ENCODE peak calls at places on chromosomes 1 and 21, in nine cellular contexts. One of them, this sample, is unnamed.
A peak's percentile ranks its signal among the peaks of the same experiment; 100 is the strongest.

GRCh38 chr1:1435094-1435903 is at the start of gene VWA1:
- DNase-seq in AG08396: peak; percentile 98
- DNase-seq in amygdala: no peak
- DNase-seq in stimulated activated CD8-positive, alpha-beta memory T cell treated with anti-CD3 and anti-CD28 coated beads, Interleukin-4, amount 100 ng/mL, for 1 hour: peak; percentile 30
- DNase-seq in neural progenitor cell: peak; percentile 86
- DNase-seq in ovary: peak; percentile 74
- DNase-seq in BE2C: peak; percentile 88
- DNase-seq in AG20443: peak; percentile 97
- DNase-seq in central memory CD4-positive, alpha-beta T cell: peak; percentile 38
- DNase-seq in this sample: no peak

GRCh38 chr1:49052102-49052501 is 275.4 kb upstream of the BEND5 start:
- DNase-seq in AG08396: no peak
- DNase-seq in amygdala: no peak
- DNase-seq in stimulated activated CD8-positive, alpha-beta memory T cell treated with anti-CD3 and anti-CD28 coated beads, Interleukin-4, amount 100 ng/mL, for 1 hour: no peak
- DNase-seq in neural progenitor cell: no peak
- DNase-seq in ovary: no peak
- DNase-seq in BE2C: peak; percentile 74
- DNase-seq in AG20443: no peak
- DNase-seq in central memory CD4-positive, alpha-beta T cell: no peak
- DNase-seq in this sample: no peak

GRCh38 chr1:25996966-25997758 is 701 bp downstream of the PAFAH2 start:
- DNase-seq in AG08396: peak; percentile 29
- DNase-seq in amygdala: no peak
- DNase-seq in stimulated activated CD8-positive, alpha-beta memory T cell treated with anti-CD3 and anti-CD28 coated beads, Interleukin-4, amount 100 ng/mL, for 1 hour: no peak
- DNase-seq in neural progenitor cell: no peak
- DNase-seq in ovary: no peak
- DNase-seq in BE2C: peak; percentile 53
- DNase-seq in AG20443: peak; percentile 47
- DNase-seq in central memory CD4-positive, alpha-beta T cell: peak; percentile 7
- DNase-seq in this sample: no peak

GRCh38 chr1:154710091-154710490 is 102.1 kb upstream of the ADAR start:
- DNase-seq in AG08396: no peak
- DNase-seq in amygdala: no peak
- DNase-seq in stimulated activated CD8-positive, alpha-beta memory T cell treated with anti-CD3 and anti-CD28 coated beads, Interleukin-4, amount 100 ng/mL, for 1 hour: no peak
- DNase-seq in neural progenitor cell: no peak
- DNase-seq in ovary: no peak
- DNase-seq in BE2C: no peak
- DNase-seq in AG20443: no peak
- DNase-seq in central memory CD4-positive, alpha-beta T cell: no peak
- DNase-seq in this sample: no peak

GRCh38 chr1:74316302-74316701 is 81.1 kb downstream of the TNNI3K start:
- DNase-seq in AG08396: no peak
- DNase-seq in amygdala: no peak
- DNase-seq in stimulated activated CD8-positive, alpha-beta memory T cell treated with anti-CD3 and anti-CD28 coated beads, Interleukin-4, amount 100 ng/mL, for 1 hour: no peak
- DNase-seq in neural progenitor cell: no peak
- DNase-seq in ovary: no peak
- DNase-seq in BE2C: no peak
- DNase-seq in AG20443: no peak
- DNase-seq in central memory CD4-positive, alpha-beta T cell: no peak
- DNase-seq in this sample: no peak

GRCh38 chr1:115768549-115768948 is at the start of gene CASQ2:
- DNase-seq in AG08396: no peak
- DNase-seq in amygdala: no peak
- DNase-seq in stimulated activated CD8-positive, alpha-beta memory T cell treated with anti-CD3 and anti-CD28 coated beads, Interleukin-4, amount 100 ng/mL, for 1 hour: no peak
- DNase-seq in neural progenitor cell: peak; percentile 16
- DNase-seq in ovary: no peak
- DNase-seq in BE2C: no peak
- DNase-seq in AG20443: no peak
- DNase-seq in central memory CD4-positive, alpha-beta T cell: no peak
- DNase-seq in this sample: no peak

GRCh38 chr1:244346972-244347618 is 104.6 kb downstream of the ADSS2 start:
- DNase-seq in AG08396: no peak
- DNase-seq in amygdala: no peak
- DNase-seq in stimulated activated CD8-positive, alpha-beta memory T cell treated with anti-CD3 and anti-CD28 coated beads, Interleukin-4, amount 100 ng/mL, for 1 hour: no peak
- DNase-seq in neural progenitor cell: no peak
- DNase-seq in ovary: no peak
- DNase-seq in BE2C: no peak
- DNase-seq in AG20443: no peak
- DNase-seq in central memory CD4-positive, alpha-beta T cell: no peak
- DNase-seq in this sample: no peak

GRCh38 chr1:35885961-35886558 is 3.1 kb downstream of the AGO1 start:
- DNase-seq in AG08396: no peak
- DNase-seq in amygdala: no peak
- DNase-seq in stimulated activated CD8-positive, alpha-beta memory T cell treated with anti-CD3 and anti-CD28 coated beads, Interleukin-4, amount 100 ng/mL, for 1 hour: no peak
- DNase-seq in neural progenitor cell: peak; percentile 96
- DNase-seq in ovary: no peak
- DNase-seq in BE2C: no peak
- DNase-seq in AG20443: no peak
- DNase-seq in central memory CD4-positive, alpha-beta T cell: no peak
- DNase-seq in this sample: no peak

GRCh38 chr1:92949937-92950817 is 11.1 kb downstream of the DIPK1A start:
- DNase-seq in AG08396: peak; percentile 40
- DNase-seq in amygdala: no peak
- DNase-seq in stimulated activated CD8-positive, alpha-beta memory T cell treated with anti-CD3 and anti-CD28 coated beads, Interleukin-4, amount 100 ng/mL, for 1 hour: no peak
- DNase-seq in neural progenitor cell: peak; percentile 31
- DNase-seq in ovary: no peak
- DNase-seq in BE2C: no peak
- DNase-seq in AG20443: peak; percentile 64
- DNase-seq in central memory CD4-positive, alpha-beta T cell: no peak
- DNase-seq in this sample: no peak

GRCh38 chr1:164703971-164704411 is 145.0 kb downstream of the PBX1 start:
- DNase-seq in AG08396: no peak
- DNase-seq in amygdala: no peak
- DNase-seq in stimulated activated CD8-positive, alpha-beta memory T cell treated with anti-CD3 and anti-CD28 coated beads, Interleukin-4, amount 100 ng/mL, for 1 hour: no peak
- DNase-seq in neural progenitor cell: no peak
- DNase-seq in ovary: no peak
- DNase-seq in BE2C: no peak
- DNase-seq in AG20443: no peak
- DNase-seq in central memory CD4-positive, alpha-beta T cell: no peak
- DNase-seq in this sample: no peak

GRCh38 chr1:24695202-24695974 is 49.9 kb upstream of the CLIC4 start:
- DNase-seq in AG08396: no peak
- DNase-seq in amygdala: no peak
- DNase-seq in stimulated activated CD8-positive, alpha-beta memory T cell treated with anti-CD3 and anti-CD28 coated beads, Interleukin-4, amount 100 ng/mL, for 1 hour: no peak
- DNase-seq in neural progenitor cell: no peak
- DNase-seq in ovary: no peak
- DNase-seq in BE2C: no peak
- DNase-seq in AG20443: no peak
- DNase-seq in central memory CD4-positive, alpha-beta T cell: no peak
- DNase-seq in this sample: no peak

GRCh38 chr1:219555802-219556201 is 57.1 kb downstream of the ZC3H11B start:
- DNase-seq in AG08396: peak; percentile 17
- DNase-seq in amygdala: no peak
- DNase-seq in stimulated activated CD8-positive, alpha-beta memory T cell treated with anti-CD3 and anti-CD28 coated beads, Interleukin-4, amount 100 ng/mL, for 1 hour: no peak
- DNase-seq in neural progenitor cell: peak; percentile 50
- DNase-seq in ovary: no peak
- DNase-seq in BE2C: no peak
- DNase-seq in AG20443: peak; percentile 25
- DNase-seq in central memory CD4-positive, alpha-beta T cell: no peak
- DNase-seq in this sample: no peak

GRCh38 chr21:44711327-44712202 is at the start of gene TSPEAR:
- DNase-seq in AG08396: no peak
- DNase-seq in amygdala: no peak
- DNase-seq in stimulated activated CD8-positive, alpha-beta memory T cell treated with anti-CD3 and anti-CD28 coated beads, Interleukin-4, amount 100 ng/mL, for 1 hour: no peak
- DNase-seq in neural progenitor cell: peak; percentile 49
- DNase-seq in ovary: no peak
- DNase-seq in BE2C: no peak
- DNase-seq in AG20443: no peak
- DNase-seq in central memory CD4-positive, alpha-beta T cell: no peak
- DNase-seq in this sample: no peak

GRCh38 chr1:119209943-119210342 is 69.5 kb upstream of the WARS2 start:
- DNase-seq in AG08396: no peak
- DNase-seq in amygdala: no peak
- DNase-seq in stimulated activated CD8-positive, alpha-beta memory T cell treated with anti-CD3 and anti-CD28 coated beads, Interleukin-4, amount 100 ng/mL, for 1 hour: no peak
- DNase-seq in neural progenitor cell: no peak
- DNase-seq in ovary: no peak
- DNase-seq in BE2C: no peak
- DNase-seq in AG20443: no peak
- DNase-seq in central memory CD4-positive, alpha-beta T cell: no peak
- DNase-seq in this sample: no peak

This sample was measured in cerebellar nuclear complex.